ENCODE peak calls at places on chromosomes 2 and 18, in seven cellular contexts. D is AG10803; M is stimulated activated CD4-positive, alpha-beta T cell treated with anti-CD3 and anti-CD28 coated beads, Interleukin-4, amount 100 ng/mL, for 48 hours; Y is fibroblast of mammary gland; C is caudate nucleus; F is neural progenitor cell; S is skeletal muscle cell. N is an unnamed sample.

GRCh38 chr2:223674998-223675609 is 72.9 kb upstream of the SCG2 start:
- DNase-seq in D (peak; percentile 29), M (no peak), Y (peak; percentile 62), C (no peak), F (peak; percentile 19), S (no peak), N (peak; percentile 42)

GRCh38 chr18:63823516-63824219 is 48.5 kb downstream of the SERPINB7 start:
- DNase-seq in D (no peak), M (peak; percentile 24), Y (peak; percentile 22), C (no peak), F (peak; percentile 40), S (peak; percentile 39), N (peak; percentile 71)

GRCh38 chr2:20050712-20051517 is 513 bp downstream of the LAPTM4A start:
- DNase-seq in D (peak; percentile 68), M (peak; percentile 7), Y (peak; percentile 65), C (no peak), F (peak; percentile 87), S (no peak), N (peak; percentile 75)

GRCh38 chr2:148614024-148614331 is 30.6 kb upstream of the EPC2 start:
- DNase-seq in D (peak; percentile 11), M (no peak), Y (peak; percentile 28), C (no peak), F (peak; percentile 69), S (no peak), N (peak; percentile 62)

GRCh38 chr18:3448845-3449701 is 899 bp upstream of the TGIF1 start:
- DNase-seq in D (peak; percentile 98), M (peak; percentile 57), Y (peak; percentile 94), C (peak; percentile 74), F (peak; percentile 91), S (peak; percentile 89), N (peak; percentile 95)

GRCh38 chr2:24021122-24021998 is 11.5 kb downstream of the MFSD2B start:
- DNase-seq in D (no peak), M (no peak), Y (no peak), C (no peak), F (peak; percentile 57), S (no peak), N (peak; percentile 21)

GRCh38 chr18:76978616-76979015 is 154.0 kb downstream of the MBP start:
- DNase-seq in D (no peak), M (no peak), Y (no peak), C (no peak), F (no peak), S (no peak), N (no peak)

GRCh38 chr2:23545811-23546210 is 160.8 kb downstream of the KLHL29 start:
- DNase-seq in D (no peak), M (no peak), Y (no peak), C (no peak), F (no peak), S (no peak), N (no peak)

GRCh38 chr18:72543362-72544055 is 633 bp downstream of the CBLN2 start:
- DNase-seq in D (no peak), M (no peak), Y (no peak), C (no peak), F (peak; percentile 51), S (no peak), N (no peak)

GRCh38 chr2:207223051-207223450 is 57.3 kb upstream of the KLF7 start:
- DNase-seq in D (peak; percentile 66), M (no peak), Y (peak; percentile 78), C (no peak), F (no peak), S (peak; percentile 67), N (peak; percentile 81)

GRCh38 chr2:233448220-233448559 is 93.9 kb downstream of the DGKD start:
- DNase-seq in D (no peak), M (no peak), Y (no peak), C (no peak), F (peak; percentile 37), S (no peak), N (no peak)

GRCh38 chr2:26574066-26574899 is 66.9 kb downstream of the CIB4 start:
- DNase-seq in D (no peak), M (no peak), Y (no peak), C (no peak), F (no peak), S (no peak), N (no peak)